ENCODE peak calls at places on chromosomes 16 and 17, in five cellular contexts. F is tibial nerve, N is heart right ventricle, T is IMR-90, L is GM12865. Z is an unnamed sample.

GRCh38 chr16:57781741-57782606 is 20.3 kb downstream of the KIFC3 start:
- DNase-seq in F (no peak), N (no peak), T (peak), L (no peak), Z (no peak)

GRCh38 chr17:40936437-40936971 is 942 bp downstream of the KRT23 start:
- DNase-seq in F (no peak), N (no peak), T (no peak), L (no peak), Z (no peak)

GRCh38 chr17:55434721-55435120 is 13.1 kb upstream of the MMD start:
- DNase-seq in F (no peak), N (no peak), T (peak), L (peak), Z (no peak)

GRCh38 chr17:33381201-33381600 is 88.1 kb upstream of the ASIC2 start:
- DNase-seq in F (no peak), N (no peak), T (no peak), L (no peak), Z (no peak)

GRCh38 chr17:82238562-82239201 is 9.8 kb downstream of the SLC16A3 start:
- DNase-seq in F (peak), N (peak), T (peak), L (peak), Z (no peak)

GRCh38 chr16:78783570-78784079 is 684.2 kb downstream of the WWOX start:
- DNase-seq in F (no peak), N (no peak), T (no peak), L (no peak), Z (no peak)

GRCh38 chr16:67000384-67001158 is 12.2 kb downstream of the CES4A start:
- DNase-seq in F (peak), N (peak), T (no peak), L (peak), Z (no peak)

GRCh38 chr16:12081048-12081404 is 104.5 kb downstream of the SNX29 start:
- DNase-seq in F (no peak), N (no peak), T (no peak), L (no peak), Z (no peak)

GRCh38 chr17:74203439-74204240 is at the start of gene RPL38:
- DNase-seq in F (peak), N (peak), T (peak), L (peak), Z (peak)

GRCh38 chr16:3780570-3780969 is 63.2 kb upstream of the TRAP1 start:
- DNase-seq in F (no peak), N (no peak), T (peak), L (peak), Z (no peak)

GRCh38 chr17:70772761-70773160 is 603.4 kb downstream of the KCNJ2 start:
- DNase-seq in F (no peak), N (no peak), T (no peak), L (no peak), Z (no peak)

DNA sequence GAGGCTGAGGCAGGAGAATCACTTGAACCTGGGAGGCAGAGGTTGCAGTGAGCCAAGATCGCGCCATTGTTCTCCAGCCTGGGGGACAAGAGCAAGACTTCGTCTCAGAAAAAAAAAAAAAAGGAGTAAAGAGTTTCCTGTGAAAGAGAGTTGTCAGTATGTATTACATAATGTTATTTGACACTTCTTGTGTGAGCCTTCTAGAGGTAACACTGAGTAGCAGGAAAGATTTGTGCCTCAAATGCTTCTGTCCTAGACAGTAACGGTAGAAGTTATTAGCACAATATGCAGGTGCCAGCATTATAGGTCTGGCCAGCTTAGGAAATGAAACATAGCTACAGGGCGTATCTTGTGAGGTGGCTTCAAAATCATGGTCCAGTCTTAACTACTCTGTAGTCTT is 6.2 kb downstream of the RPS6KB1 start:
- DNase-seq in F (no peak), N (no peak), T (no peak), L (peak), Z (no peak)
- TF ChIP-seq CTCF in F (no peak), N (peak), T (no peak), L (peak), Z (no peak)

DNA sequence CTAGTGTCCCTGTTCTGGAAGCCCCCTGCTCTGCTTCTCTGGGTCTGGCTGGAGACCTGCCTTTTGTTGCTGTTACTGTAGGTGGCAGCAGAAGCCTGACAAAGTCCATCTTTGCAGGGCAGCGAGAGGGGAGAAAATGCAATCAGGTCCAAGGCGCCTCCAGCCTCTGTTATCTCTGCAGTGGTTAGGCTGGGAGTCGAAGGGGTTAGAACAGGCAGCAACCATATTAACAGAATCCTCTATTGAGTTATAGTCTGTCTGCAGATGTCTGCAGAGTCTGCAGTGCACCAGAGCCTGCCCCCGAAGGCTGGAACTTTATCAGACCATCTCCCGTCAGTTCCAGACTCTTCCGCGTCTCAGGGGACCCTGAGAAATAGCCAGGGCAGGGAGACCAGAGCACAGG is 404.9 kb upstream of the EEF2KMT start:
- DNase-seq in F (no peak), N (no peak), T (no peak), L (peak), Z (peak)
- TF ChIP-seq CTCF in F (no peak), N (no peak), T (no peak), L (peak), Z (peak)

GRCh38 chr17:63621684-63622570 is at the start of gene MAP3K3:
- DNase-seq in F (peak), N (peak), T (peak), L (peak), Z (peak)
- TF ChIP-seq CTCF in F (peak), N (peak), T (peak), L (no peak), Z (no peak)

GRCh38 chr16:71780521-71781089 is 28.0 kb downstream of the AP1G1 start:
- DNase-seq in F (no peak), N (no peak), T (no peak), L (no peak), Z (no peak)

GRCh38 chr16:71784093-71784492 is 24.5 kb downstream of the AP1G1 start:
- DNase-seq in F (no peak), N (no peak), T (no peak), L (no peak), Z (no peak)

GRCh38 chr16:71777329-71777728 is 31.3 kb downstream of the AP1G1 start:
- DNase-seq in F (no peak), N (no peak), T (no peak), L (no peak), Z (no peak)

GRCh38 chr16:71778780-71779179 is 29.9 kb downstream of the AP1G1 start:
- DNase-seq in F (no peak), N (no peak), T (no peak), L (no peak), Z (no peak)

DNA sequence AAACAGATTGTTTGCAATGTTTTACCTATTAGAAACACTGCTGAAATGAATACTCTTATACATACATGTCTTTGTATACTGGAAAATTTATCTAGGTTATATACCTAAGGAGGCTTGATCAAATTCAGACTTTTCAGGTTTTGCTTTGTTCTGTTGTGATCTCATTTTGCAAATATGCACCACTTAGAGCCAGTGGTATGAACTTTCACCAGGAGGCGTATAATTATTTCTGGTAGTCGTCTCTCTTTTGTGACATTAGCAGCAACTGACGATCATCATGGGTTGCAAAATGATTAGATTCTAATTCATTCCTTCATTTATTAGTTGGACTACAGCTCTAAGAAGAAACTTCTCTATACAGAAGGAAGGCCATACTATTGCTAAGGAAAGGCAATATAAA is 26.9 kb downstream of the AP1G1 start:
- DNase-seq in F (no peak), N (no peak), T (peak), L (no peak), Z (no peak)
- TF ChIP-seq CTCF in F (no peak), N (no peak), T (no peak), L (no peak), Z (no peak)

Z was measured in mesothelial cell of epicardium.